ENCODE peak calls at places on chromosomes 5 and 9, in five cellular contexts. L is HuH-7.5, E is AG10803, C is fibroblast of villous mesenchyme, F is brain pericyte. O is an unnamed sample.

GRCh38 chr5:144369001-144369400 is 198.3 kb downstream of the KCTD16 start:
- DNase-seq in L (no peak), E (no peak), C (no peak), F (no peak), O (no peak)

GRCh38 chr9:117494401-117495130 is 79.7 kb upstream of the ASTN2 start:
- DNase-seq in L (no peak), E (no peak), C (peak; percentile 1), F (no peak), O (no peak)

GRCh38 chr5:140381351-140381750 is 20.3 kb upstream of the ANKHD1 start:
- DNase-seq in L (no peak), E (no peak), C (no peak), F (no peak), O (no peak)

GRCh38 chr9:135463140-135463539 is 16.4 kb upstream of the PPP1R26 start:
- DNase-seq in L (no peak), E (peak; percentile 18), C (peak; percentile 38), F (no peak), O (peak; percentile 76)

GRCh38 chr9:89864731-89865130 is 259.9 kb downstream of the GADD45G start:
- DNase-seq in L (no peak), E (no peak), C (no peak), F (no peak), O (no peak)

GRCh38 chr5:93189707-93190120 is 391.3 kb downstream of the NR2F1-AS1 start:
- DNase-seq in L (no peak), E (peak; percentile 86), C (peak; percentile 85), F (no peak), O (peak; percentile 91)

GRCh38 chr5:143036146-143036927 is 266.2 kb downstream of the ARHGAP26 start:
- DNase-seq in L (no peak), E (no peak), C (no peak), F (no peak), O (no peak)

GRCh38 chr5:53343187-53343586 is 137.2 kb upstream of the FST start:
- DNase-seq in L (no peak), E (peak; percentile 99), C (peak; percentile 90), F (peak; percentile 61), O (peak; percentile 97)

GRCh38 chr5:64900618-64901017 is 131.9 kb downstream of the CWC27 start:
- DNase-seq in L (no peak), E (no peak), C (no peak), F (no peak), O (no peak)

GRCh38 chr5:36733183-36733582 is 126.8 kb downstream of the SLC1A3 start:
- DNase-seq in L (no peak), E (no peak), C (no peak), F (no peak), O (no peak)

GRCh38 chr9:99371376-99371775 is 149.3 kb downstream of the SEC61B start:
- DNase-seq in L (no peak), E (no peak), C (no peak), F (no peak), O (no peak)

GRCh38 chr5:123297866-123298265 is 125.3 kb downstream of the CEP120 start:
- DNase-seq in L (no peak), E (no peak), C (peak; percentile 50), F (no peak), O (no peak)

GRCh38 chr5:72407541-72407940 is 87.4 kb downstream of the PTCD2 start:
- DNase-seq in L (no peak), E (peak; percentile 15), C (peak; percentile 31), F (no peak), O (peak; percentile 78)

GRCh38 chr9:82410306-82410705 is 421.7 kb downstream of the SPATA31D1 start:
- DNase-seq in L (no peak), E (no peak), C (no peak), F (no peak), O (peak; percentile 49)

GRCh38 chr5:944992-945685 is 52.5 kb downstream of the TRIP13 start:
- DNase-seq in L (no peak), E (no peak), C (peak; percentile 75), F (no peak), O (no peak)

GRCh38 chr5:146001544-146002185 is 65.3 kb downstream of the SH3RF2 start:
- DNase-seq in L (no peak), E (no peak), C (no peak), F (no peak), O (no peak)

GRCh38 chr5:59760798-59761348 is 132.7 kb downstream of the PDE4D start:
- DNase-seq in L (no peak), E (peak; percentile 37), C (peak; percentile 81), F (no peak), O (peak; percentile 87)

GRCh38 chr5:61114441-61114840 is 47.8 kb downstream of the SMIM15 start:
- DNase-seq in L (no peak), E (no peak), C (no peak), F (no peak), O (no peak)

GRCh38 chr5:98455660-98456059 is 317.8 kb upstream of the RGMB start:
- DNase-seq in L (no peak), E (peak; percentile 74), C (no peak), F (peak; percentile 22), O (peak; percentile 77)

GRCh38 chr9:116686135-116686534 is 970 bp upstream of the TRIM32 start:
- DNase-seq in L (no peak), E (no peak), C (no peak), F (no peak), O (no peak)

GRCh38 chr5:143828710-143829109 is 16.7 kb downstream of the HMHB1 start:
- DNase-seq in L (no peak), E (no peak), C (peak; percentile 47), F (no peak), O (no peak)

GRCh38 chr9:16184964-16185646 is 632.3 kb downstream of the CCDC171 start:
- DNase-seq in L (no peak), E (no peak), C (no peak), F (no peak), O (no peak)

GRCh38 chr5:122473138-122473843 is 161.3 kb downstream of the SNCAIP start:
- DNase-seq in L (no peak), E (no peak), C (no peak), F (no peak), O (peak; percentile 14)

GRCh38 chr5:69231281-69231680 is 3.4 kb upstream of the CDK7 start:
- DNase-seq in L (no peak), E (no peak), C (no peak), F (no peak), O (no peak)

GRCh38 chr9:14560194-14560593 is 133.0 kb downstream of the ZDHHC21 start:
- DNase-seq in L (no peak), E (no peak), C (no peak), F (no peak), O (no peak)

GRCh38 chr5:77316871-77317661 is 106.6 kb downstream of the PDE8B start:
- DNase-seq in L (no peak), E (peak; percentile 33), C (peak; percentile 23), F (no peak), O (peak; percentile 25)

GRCh38 chr9:134306583-134307222 is 19.6 kb upstream of the RXRA start:
- DNase-seq in L (no peak), E (no peak), C (no peak), F (no peak), O (no peak)

GRCh38 chr5:60961685-60962084 is 16.7 kb downstream of the NDUFAF2 start:
- DNase-seq in L (no peak), E (peak; percentile 67), C (peak; percentile 57), F (no peak), O (no peak)